ENCODE peak calls at places on chromosomes 2 and 18, in five cellular contexts. D is heart right ventricle, C is cardiac muscle cell, G is A549, A is mesendoderm. V is an unnamed sample.

GRCh38 chr2:178863856-178864620 is 56.8 kb upstream of the TTN start:
- DNase-seq in A (no peak), C (peak; percentile 27), G (no peak), D (peak; percentile 71), V (no peak)

GRCh38 chr2:226874749-226875148 is 38.9 kb downstream of the RHBDD1 start:
- DNase-seq in A (peak; percentile 87), C (no peak), G (no peak), D (no peak), V (no peak)

GRCh38 chr18:76487076-76487475 is 8.0 kb downstream of the ZNF516 start:
- DNase-seq in A (no peak), C (peak; percentile 54), D (no peak), G (no peak), V (peak; percentile 62)

GRCh38 chr2:114543106-114543806 is 100.8 kb downstream of the DPP10 start:
- DNase-seq in A (peak; percentile 87), C (peak; percentile 91), G (peak; percentile 19), D (no peak), V (peak; percentile 45)

GRCh38 chr2:162928356-162928755 is 89.8 kb upstream of the KCNH7 start:
- DNase-seq in G (no peak), C (no peak), D (no peak), A (no peak), V (no peak)

GRCh38 chr2:192500550-192501200 is 305.9 kb upstream of the TMEFF2 start:
- DNase-seq in G (peak; percentile 74), C (peak; percentile 95), A (peak; percentile 6), D (no peak), V (peak; percentile 28)

GRCh38 chr2:38474058-38474457 is 97.0 kb upstream of the ATL2 start:
- DNase-seq in A (no peak), G (no peak), C (peak; percentile 49), D (no peak), V (no peak)

GRCh38 chr2:240230424-240230945 is 90.0 kb upstream of the OTOS start:
- DNase-seq in A (no peak), C (no peak), D (no peak), G (no peak), V (peak; percentile 1)

GRCh38 chr2:25794544-25795276 is 83.6 kb downstream of the ASXL2 start:
- DNase-seq in A (no peak), D (no peak), G (no peak), C (peak; percentile 6), V (no peak)
- H3K27ac ChIP-seq in A (no peak overlapping the region), D (no peak overlapping the region), G (no peak overlapping the region), C (no peak overlapping the region), V (no peak overlapping the region)

GRCh38 chr2:241560181-241560882 is 1.8 kb downstream of the BOK start:
- DNase-seq in D (no peak), G (no peak), A (no peak), C (no peak), V (no peak)
- H3K4me1 ChIP-seq in D (peaks cover 43% of the 10 kb centered on the region), G (peaks cover 15% of the 10 kb centered on the region), A (peaks cover 4% of the 10 kb centered on the region), C (no peaks in the 10 kb centered on the region), V (peaks cover 12% of the 10 kb centered on the region)

GRCh38 chr2:11559786-11560155 is 25.9 kb downstream of the GREB1 start:
- DNase-seq in A (peak; percentile 90), G (no peak), C (no peak), D (no peak), V (no peak)

GRCh38 chr2:11559066-11559785 is 25.4 kb downstream of the GREB1 start:
- DNase-seq in A (no peak), C (no peak), D (no peak), G (no peak), V (no peak)

GRCh38 chr2:11556101-11556806 is 22.4 kb downstream of the GREB1 start:
- DNase-seq in A (no peak), G (no peak), C (no peak), D (no peak), V (no peak)

GRCh38 chr2:11560806-11561205 is 27.0 kb downstream of the GREB1 start:
- DNase-seq in G (no peak), D (no peak), A (no peak), C (no peak), V (no peak)

DNA sequence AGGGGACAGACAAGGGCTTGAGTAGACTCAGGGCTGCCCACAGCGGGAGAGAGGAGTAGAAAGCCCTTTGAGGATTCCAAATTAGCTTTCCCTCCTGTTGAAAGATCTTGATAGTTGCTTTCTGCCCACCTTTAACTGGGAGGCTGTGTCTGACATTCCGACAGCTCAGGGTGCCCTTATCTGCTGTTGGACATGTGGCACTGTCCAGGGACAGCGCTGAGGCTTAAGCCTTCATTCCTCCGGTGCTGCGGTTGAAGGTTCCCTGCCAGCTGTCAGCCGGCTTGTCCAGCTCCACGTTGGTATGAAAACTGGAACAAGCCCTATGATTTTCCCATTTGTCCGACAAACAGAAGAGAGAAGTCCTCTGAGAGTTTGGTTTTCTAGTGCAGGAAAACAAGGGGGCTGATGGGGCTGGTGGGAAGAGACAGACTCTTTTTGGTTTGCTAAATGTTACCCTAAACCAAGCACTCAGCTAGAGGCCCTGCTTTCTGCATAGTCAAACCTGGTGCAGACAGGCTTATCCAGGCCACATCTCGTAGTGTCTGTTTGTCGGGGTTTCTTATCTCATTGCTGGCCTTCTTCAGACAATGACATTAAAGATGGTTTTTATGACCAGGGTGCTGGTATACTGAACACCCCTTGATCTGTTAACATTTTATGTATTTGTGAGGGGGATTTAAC is 24.5 kb downstream of the GREB1 start:
- DNase-seq in C (no peak), G (no peak), D (peak; percentile 36), A (no peak), V (peak; percentile 46)
- H3K4me3 ChIP-seq in C (no peak overlapping the region), G (no peak overlapping the region), D (no peak overlapping the region), A (no peak overlapping the region), V (no peak overlapping the region)

GRCh38 chr18:62497171-62497783 is 25.5 kb upstream of the ZCCHC2 start:
- DNase-seq in G (no peak), C (no peak), D (no peak), A (no peak), V (no peak)
- H3K27ac ChIP-seq in G (no peak overlapping the region), C (no peak overlapping the region), D (no peak overlapping the region), A (no peak overlapping the region), V (no peak overlapping the region)

GRCh38 chr2:54558188-54558975 is 102.3 kb downstream of the SPTBN1 start:
- DNase-seq in A (peak; percentile 96), G (peak; percentile 78), D (peak; percentile 53), C (peak; percentile 70), V (no peak)
- H3K4me1 ChIP-seq in A (peaks cover 2% of the 10 kb centered on the region), G (peaks cover 53% of the 10 kb centered on the region), D (peaks cover 94% of the 10 kb centered on the region), C (peaks cover 59% of the 10 kb centered on the region), V (no peaks in the 10 kb centered on the region)

GRCh38 chr2:66445076-66445724 is 10.3 kb downstream of the MEIS1 start:
- DNase-seq in A (peak; percentile 55), D (peak; percentile 36), G (no peak), C (no peak), V (no peak)

GRCh38 chr2:66445781-66446177 is 10.9 kb downstream of the MEIS1 start:
- DNase-seq in D (peak; percentile 36), C (no peak), G (no peak), A (peak; percentile 80), V (no peak)

GRCh38 chr2:66446178-66446860 is 11.4 kb downstream of the MEIS1 start:
- DNase-seq in G (no peak), C (peak; percentile 28), D (peak; percentile 66), A (peak; percentile 70), V (no peak)

GRCh38 chr2:66443183-66443976 is 8.5 kb downstream of the MEIS1 start:
- DNase-seq in A (no peak), G (no peak), D (peak; percentile 16), C (no peak), V (no peak)

GRCh38 chr2:66443977-66444855 is 9.3 kb downstream of the MEIS1 start:
- DNase-seq in C (no peak), D (peak; percentile 27), A (peak; percentile 30), G (no peak), V (no peak)
- H3K4me3 ChIP-seq in C (peak overlapping the region; percentile 94), D (peak overlapping the region; percentile 27), A (no peak overlapping the region), G (no peak overlapping the region), V (no peak overlapping the region)